ENCODE peak calls at places on chromosomes 7 and 10, in six cellular contexts. S is activated naive CD4-positive, alpha-beta T cell treated with anti-CD3 and anti-CD28 coated beads, Interleukin-2, amount 50 U/mL, for 72 hours; V is psoas muscle; C is amniotic stem cell; Q is nephron progenitor cell; I is choroid plexus epithelial cell. K is an unnamed sample.

GRCh38 chr10:124125305-124126116 is 32.1 kb upstream of the CHST15 start:
- DNase-seq in S (no peak), V (no peak), C (peak; percentile 53), Q (no peak), I (peak; percentile 34), K (no peak)

GRCh38 chr7:115941703-115942268 is 88.8 kb downstream of the TFEC start:
- DNase-seq in S (no peak), V (no peak), C (no peak), Q (no peak), I (peak; percentile 79), K (peak; percentile 55)

GRCh38 chr10:34808789-34809745 is 6.0 kb downstream of the PARD3 start:
- DNase-seq in S (no peak), V (peak; percentile 54), C (no peak), Q (peak; percentile 41), I (peak; percentile 56), K (peak; percentile 51)

GRCh38 chr10:4459531-4459930 is 366.5 kb upstream of the AKR1E2 start:
- DNase-seq in S (no peak), V (no peak), C (no peak), Q (no peak), I (peak; percentile 75), K (no peak)

GRCh38 chr10:3173173-3173878 is 744 bp upstream of the PITRM1 start:
- DNase-seq in S (no peak), V (peak; percentile 63), C (no peak), Q (no peak), I (no peak), K (no peak)

GRCh38 chr10:49745756-49746155 is 16.4 kb downstream of the OGDHL start:
- DNase-seq in S (no peak), V (no peak), C (no peak), Q (no peak), I (no peak), K (no peak)

GRCh38 chr10:69413221-69413865 is 3.4 kb downstream of the TACR2 start:
- DNase-seq in S (no peak), V (peak; percentile 80), C (peak; percentile 67), Q (peak; percentile 58), I (peak; percentile 78), K (peak; percentile 60)

GRCh38 chr10:43781480-43782361 is 133.0 kb upstream of the ZNF32 start:
- DNase-seq in S (no peak), V (no peak), C (no peak), Q (no peak), I (no peak), K (no peak)

GRCh38 chr10:113179270-113179669 is 229.2 kb downstream of the TCF7L2 start:
- DNase-seq in S (no peak), V (no peak), C (no peak), Q (no peak), I (no peak), K (no peak)

GRCh38 chr7:127671341-127671740 is 19.3 kb downstream of the SND1 start:
- DNase-seq in S (no peak), V (no peak), C (no peak), Q (no peak), I (no peak), K (no peak)

GRCh38 chr10:15813415-15813814 is 46.9 kb downstream of the MINDY3 start:
- DNase-seq in S (no peak), V (no peak), C (no peak), Q (no peak), I (peak; percentile 70), K (peak; percentile 5)

GRCh38 chr10:30466466-30466865 is 32.5 kb downstream of the MAP3K8 start:
- DNase-seq in S (no peak), V (no peak), C (no peak), Q (no peak), I (no peak), K (peak; percentile 53)

GRCh38 chr7:108592633-108593277 is 23.1 kb downstream of the DNAJB9 start:
- DNase-seq in S (no peak), V (no peak), C (no peak), Q (peak; percentile 15), I (peak; percentile 60), K (peak; percentile 75)

GRCh38 chr10:132636358-132636757 is 98.8 kb downstream of the INPP5A start:
- DNase-seq in S (no peak), V (no peak), C (no peak), Q (no peak), I (no peak), K (no peak)

GRCh38 chr7:127948312-127948711 is 82.9 kb downstream of the LRRC4 start:
- DNase-seq in S (no peak), V (no peak), C (no peak), Q (no peak), I (no peak), K (no peak)